ENCODE peak calls at places on chromosomes 6 and 20, in nine cellular contexts. E is body of pancreas, V is tibial artery, S is bronchial epithelial cell, F is suprapubic skin, W is pancreas, P is GM23338, M is thoracic aorta, Y is PC-3. X is an unnamed sample. For H3K27me3 and H3K36me3, the result is how much of the 10 kb centered on the place peaks cover.

GRCh38 chr20:44021186-44021585 is 106.5 kb downstream of the TOX2 start:
- DNase-seq in E (no peak), V (no peak), S (no peak), F (peak), W (no peak), P (no peak), M (no peak), Y (no peak), X (no peak)

GRCh38 chr6:27867051-27867940 is 44.9 kb downstream of the OR2B2 start:
- DNase-seq in E (no peak), V (peak), S (peak), F (no peak), W (no peak), P (peak), M (no peak), Y (no peak), X (peak)

GRCh38 chr6:45148711-45149341 is 179.3 kb upstream of the RUNX2 start:
- DNase-seq in E (no peak), V (no peak), S (peak), F (no peak), W (no peak), P (no peak), M (no peak), Y (no peak), X (no peak)

GRCh38 chr6:132811276-132811675 is 3.1 kb upstream of the RPS12 start:
- DNase-seq in E (no peak), V (no peak), S (no peak), F (no peak), W (no peak), P (no peak), M (no peak), Y (no peak), X (no peak)

GRCh38 chr20:19244291-19244690 is 31.8 kb downstream of the SLC24A3 start:
- DNase-seq in E (no peak), V (no peak), S (no peak), F (no peak), W (no peak), P (no peak), M (no peak), Y (no peak), X (no peak)

GRCh38 chr6:44540881-44541280 is 153.4 kb downstream of the CDC5L start:
- DNase-seq in E (no peak), V (no peak), S (no peak), F (no peak), W (no peak), P (no peak), M (no peak), Y (no peak), X (no peak)

GRCh38 chr6:18055098-18055497 is 67.4 kb downstream of the NHLRC1 start:
- DNase-seq in E (no peak), V (no peak), S (no peak), F (no peak), W (no peak), P (no peak), M (no peak), Y (no peak), X (no peak)

GRCh38 chr6:157019733-157020132 is 242.6 kb downstream of the ARID1B start:
- DNase-seq in E (no peak), V (no peak), S (no peak), F (no peak), W (no peak), P (no peak), M (no peak), Y (peak), X (no peak)

GRCh38 chr6:105740946-105741605 is 338.2 kb upstream of the PREP start:
- DNase-seq in E (no peak), V (no peak), S (no peak), F (no peak), W (no peak), P (no peak), M (no peak), Y (no peak), X (no peak)

GRCh38 chr20:12355185-12355584 is 437.5 kb downstream of the BTBD3 start:
- DNase-seq in E (no peak), V (no peak), S (no peak), F (no peak), W (no peak), P (no peak), M (no peak), Y (no peak), X (no peak)

GRCh38 chr6:158409451-158409850 is 97.2 kb downstream of the TULP4 start:
- DNase-seq in E (no peak), V (no peak), S (no peak), F (no peak), W (no peak), P (no peak), M (no peak), Y (no peak), X (no peak)

GRCh38 chr6:100346828-100347227 is 117.9 kb downstream of the SIM1 start:
- DNase-seq in E (no peak), V (no peak), S (peak), F (no peak), W (no peak), P (no peak), M (no peak), Y (peak), X (no peak)

GRCh38 chr6:75609639-75610590 is 8.2 kb downstream of the SENP6 start:
- DNase-seq in E (no peak), V (no peak), S (peak), F (no peak), W (no peak), P (peak), M (no peak), Y (no peak), X (no peak)

GRCh38 chr6:79737172-79737571 is 106.0 kb downstream of the SH3BGRL2 start:
- DNase-seq in E (no peak), V (no peak), S (no peak), F (no peak), W (no peak), P (no peak), M (no peak), Y (peak), X (no peak)

GRCh38 chr6:36334832-36335459 is 1.7 kb downstream of the BNIP5 start:
- DNase-seq in E (peak), V (peak), S (peak), F (no peak), W (no peak), P (no peak), M (no peak), Y (peak), X (no peak)

GRCh38 chr6:7562769-7563168 is 21.3 kb downstream of the DSP start:
- DNase-seq in E (no peak), V (no peak), S (no peak), F (no peak), W (no peak), P (no peak), M (no peak), Y (no peak), X (no peak)
- H3K27me3 ChIP-seq in E (under half), V (under half), S (under half), F (under half), W (under half), P (under half), M (under half), Y (under half), X (under half)

GRCh38 chr20:48307277-48307676 is 520.5 kb downstream of the PREX1 start:
- DNase-seq in E (no peak), V (no peak), S (no peak), F (no peak), W (no peak), P (no peak), M (no peak), Y (no peak), X (no peak)
- TF ChIP-seq CTCF in E (no peak), V (no peak), S (no peak), F (no peak), W (no peak), P (no peak), M (no peak), Y (no peak), X (no peak)

DNA sequence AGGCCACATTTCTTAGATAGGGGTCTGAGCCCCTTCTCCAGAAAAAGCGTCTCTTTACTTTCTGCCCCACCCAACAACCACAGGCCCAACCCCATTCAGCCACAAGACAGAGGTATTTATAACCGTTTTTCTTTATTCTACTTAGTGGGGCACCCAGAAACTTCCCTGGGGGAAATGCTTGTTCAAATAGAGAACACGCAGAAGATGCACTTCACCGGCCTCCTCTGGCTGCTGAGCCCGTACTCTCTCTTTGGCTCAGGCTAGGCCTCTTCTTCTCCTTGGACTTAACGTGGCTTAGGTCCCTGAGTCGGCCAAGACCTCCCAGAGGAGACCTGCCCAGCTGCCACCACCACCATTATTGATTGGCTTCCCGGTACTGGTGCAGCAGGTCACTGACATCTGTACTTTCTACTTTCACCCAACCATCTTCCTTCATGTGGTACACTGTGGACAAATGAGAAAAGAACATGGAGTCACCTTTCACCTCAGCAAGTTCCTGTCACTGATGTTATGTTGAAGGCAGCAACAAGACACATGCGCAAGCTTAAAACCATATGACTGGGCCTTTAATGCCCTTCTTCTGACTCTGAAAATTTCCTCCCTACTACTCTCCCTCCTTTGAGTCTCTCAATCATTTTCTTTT is 2.2 kb upstream of the TAP2 start:
- DNase-seq in E (no peak), V (no peak), S (no peak), F (no peak), W (no peak), P (no peak), M (no peak), Y (no peak), X (peak)
- H3K36me3 ChIP-seq in E (under half), V (under half), S (under half), F (under half), W (under half), P (under half), M (under half), Y (under half), X (under half)

GRCh38 chr6:1382331-1382882 is 7.0 kb upstream of the FOXF2 start:
- DNase-seq in E (no peak), V (no peak), S (no peak), F (no peak), W (no peak), P (peak), M (no peak), Y (no peak), X (no peak)

GRCh38 chr6:1381397-1382330 is 7.7 kb upstream of the FOXF2 start:
- DNase-seq in E (peak), V (no peak), S (no peak), F (no peak), W (peak), P (peak), M (no peak), Y (peak), X (peak)

GRCh38 chr6:1384549-1385128 is 4.7 kb upstream of the FOXF2 start:
- DNase-seq in E (no peak), V (no peak), S (no peak), F (no peak), W (no peak), P (peak), M (no peak), Y (no peak), X (no peak)

GRCh38 chr6:1383729-1384548 is 5.4 kb upstream of the FOXF2 start:
- DNase-seq in E (no peak), V (no peak), S (no peak), F (no peak), W (peak), P (peak), M (no peak), Y (no peak), X (no peak)

GRCh38 chr6:1382883-1383728 is 6.3 kb upstream of the FOXF2 start:
- DNase-seq in E (no peak), V (no peak), S (no peak), F (no peak), W (peak), P (peak), M (no peak), Y (no peak), X (no peak)
- H3K27me3 ChIP-seq in E (half or more), V (half or more), S (half or more), F (half or more), W (under half), P (half or more), M (under half), Y (half or more), X (under half)

X was measured in GM06990.